ENCODE peak calls at places on chromosomes 16 and 17, in four cellular contexts. One of them, this sample, is unnamed.

GRCh38 chr17:42122371-42123303 is at the start of gene HSPB9:
- DNase-seq in H1: peak
- DNase-seq in IMR-90: no peak
- DNase-seq in mesendoderm: peak
- DNase-seq in this sample: peak

GRCh38 chr16:57071840-57072541 is 20.4 kb upstream of the CPNE2 start:
- DNase-seq in H1: no peak
- DNase-seq in IMR-90: peak
- DNase-seq in mesendoderm: no peak
- DNase-seq in this sample: no peak

GRCh38 chr17:40500709-40501108 is 714 bp downstream of the TNS4 start:
- DNase-seq in H1: no peak
- DNase-seq in IMR-90: no peak
- DNase-seq in mesendoderm: no peak
- DNase-seq in this sample: no peak

GRCh38 chr16:85172465-85173071 is 60.3 kb upstream of the CIBAR2 start:
- DNase-seq in H1: no peak
- DNase-seq in IMR-90: peak
- DNase-seq in mesendoderm: peak
- DNase-seq in this sample: peak

GRCh38 chr16:22764662-22765302 is 49.2 kb upstream of the HS3ST2 start:
- DNase-seq in H1: no peak
- DNase-seq in IMR-90: no peak
- DNase-seq in mesendoderm: no peak
- DNase-seq in this sample: no peak

GRCh38 chr17:39264119-39264518 is 38.4 kb upstream of the STAC2 start:
- DNase-seq in H1: no peak
- DNase-seq in IMR-90: no peak
- DNase-seq in mesendoderm: no peak
- DNase-seq in this sample: no peak

GRCh38 chr17:40590742-40591141 is 25.5 kb upstream of the CCR7 start:
- DNase-seq in H1: no peak
- DNase-seq in IMR-90: no peak
- DNase-seq in mesendoderm: no peak
- DNase-seq in this sample: no peak

GRCh38 chr17:32936894-32937500 is 9.0 kb downstream of the TMEM98 start:
- DNase-seq in H1: peak
- DNase-seq in IMR-90: peak
- DNase-seq in mesendoderm: peak
- DNase-seq in this sample: peak

GRCh38 chr16:75282811-75283281 is 31.4 kb upstream of the BCAR1 start:
- DNase-seq in H1: no peak
- DNase-seq in IMR-90: peak
- DNase-seq in mesendoderm: peak
- DNase-seq in this sample: no peak

DNA sequence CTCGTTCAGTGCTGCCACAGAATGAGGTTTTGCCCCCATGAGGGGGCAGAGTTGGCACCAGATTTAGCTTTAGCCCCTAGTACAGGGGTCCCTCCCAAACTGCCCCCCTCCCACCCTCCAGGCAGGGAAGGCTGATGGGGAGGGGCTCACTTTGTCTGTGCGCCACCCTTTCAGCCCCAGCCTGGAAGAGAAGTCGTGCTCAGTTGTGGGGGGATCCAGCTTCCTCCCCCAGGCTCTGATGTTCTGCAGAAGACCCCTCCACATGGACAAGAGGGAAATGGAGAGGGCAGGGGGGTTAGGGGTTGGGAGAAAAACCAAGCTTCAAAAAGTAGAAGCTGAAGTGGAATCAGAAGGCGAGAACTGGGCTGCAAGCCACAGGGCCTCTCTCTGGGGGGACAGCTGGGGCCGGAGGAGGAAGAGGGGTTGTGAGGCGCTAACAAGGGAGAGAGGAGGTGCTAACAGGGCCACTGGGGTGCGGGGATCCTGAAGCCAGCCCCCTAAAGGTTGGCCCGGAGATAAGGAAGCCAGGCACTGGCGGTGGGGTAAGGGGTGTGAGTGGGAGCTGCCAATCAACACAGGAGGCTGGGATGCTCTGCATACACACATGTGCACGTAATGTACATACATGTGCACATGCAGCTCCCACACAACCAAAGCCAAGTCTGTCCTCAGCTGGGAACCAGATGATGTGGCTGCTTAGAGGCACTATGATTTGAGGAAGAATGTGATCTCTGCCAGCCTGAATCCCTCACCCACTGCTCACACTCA is 7.0 kb upstream of the TMEM92 start:
- DNase-seq in H1: no peak
- DNase-seq in IMR-90: peak
- DNase-seq in mesendoderm: no peak
- DNase-seq in this sample: no peak
- H3K18ac ChIP-seq in H1: no peak
- H3K18ac ChIP-seq in IMR-90: peak
- H3K18ac ChIP-seq in mesendoderm: no peak
- H3K18ac ChIP-seq in this sample: no peak

DNA sequence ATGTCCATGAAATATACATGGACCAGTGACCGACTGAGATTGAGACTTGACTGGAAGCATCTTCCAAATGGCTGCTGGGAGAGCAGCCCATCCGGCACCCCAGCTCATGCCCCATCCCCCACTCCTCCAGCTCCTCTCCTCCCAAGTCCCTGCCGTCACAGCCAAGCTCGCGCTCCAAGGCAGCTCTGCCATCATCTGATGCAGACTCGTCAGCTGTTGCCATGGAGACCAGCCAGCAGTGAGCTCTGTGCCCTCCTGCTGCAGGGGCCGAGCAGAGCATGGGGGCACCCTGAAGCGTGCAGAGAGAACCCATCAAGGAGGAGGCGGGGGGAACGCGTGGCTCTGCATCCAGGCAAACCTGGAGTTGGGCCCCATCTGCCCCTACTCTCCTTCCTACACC is 74.5 kb upstream of the TNRC6C start:
- DNase-seq in H1: no peak
- DNase-seq in IMR-90: peak
- DNase-seq in mesendoderm: peak
- DNase-seq in this sample: peak
- H2BK15ac ChIP-seq in H1: peak
- H2BK15ac ChIP-seq in IMR-90: no peak
- H2BK15ac ChIP-seq in mesendoderm: no peak
- H2BK15ac ChIP-seq in this sample: no peak

DNA sequence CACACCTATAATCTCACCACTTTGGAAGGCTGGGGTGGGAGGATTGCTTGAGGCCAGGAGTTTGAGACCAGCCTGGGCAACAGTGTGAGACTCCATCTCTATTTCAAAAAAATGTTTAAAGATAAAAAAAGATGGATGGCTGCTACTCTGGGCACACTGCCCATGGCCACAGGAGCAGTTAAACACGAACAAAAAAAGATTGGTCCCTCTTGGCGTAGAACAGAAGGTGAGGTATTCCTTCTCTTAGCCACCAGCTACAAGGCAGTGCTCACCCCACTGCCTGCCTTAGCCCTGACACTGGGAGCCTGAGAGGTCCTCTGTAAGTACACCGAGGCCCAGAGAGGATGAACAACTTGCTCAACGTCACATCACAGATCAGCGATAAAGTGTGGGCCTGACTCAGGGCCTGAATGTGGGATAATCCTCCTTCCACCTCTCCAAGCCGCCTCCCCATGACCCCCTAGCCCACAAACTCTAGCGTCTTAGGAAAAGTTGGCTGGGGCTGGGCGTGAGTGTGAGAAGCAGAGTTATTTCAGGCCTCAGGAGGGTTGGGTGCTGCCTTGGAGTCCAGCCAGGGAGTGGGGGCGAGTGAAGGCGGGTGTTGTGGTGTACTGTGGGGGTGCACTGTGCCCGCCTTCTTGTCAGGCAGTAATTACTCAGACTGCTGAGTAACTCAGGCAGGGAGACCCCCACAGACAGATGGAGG is 2.3 kb upstream of the DPH1 start:
- DNase-seq in H1: no peak
- DNase-seq in IMR-90: no peak
- DNase-seq in mesendoderm: no peak
- DNase-seq in this sample: no peak
- H4K5ac ChIP-seq in H1: no peak
- H4K5ac ChIP-seq in IMR-90: no peak
- H4K5ac ChIP-seq in mesendoderm: no peak
- H4K5ac ChIP-seq in this sample: no peak

DNA sequence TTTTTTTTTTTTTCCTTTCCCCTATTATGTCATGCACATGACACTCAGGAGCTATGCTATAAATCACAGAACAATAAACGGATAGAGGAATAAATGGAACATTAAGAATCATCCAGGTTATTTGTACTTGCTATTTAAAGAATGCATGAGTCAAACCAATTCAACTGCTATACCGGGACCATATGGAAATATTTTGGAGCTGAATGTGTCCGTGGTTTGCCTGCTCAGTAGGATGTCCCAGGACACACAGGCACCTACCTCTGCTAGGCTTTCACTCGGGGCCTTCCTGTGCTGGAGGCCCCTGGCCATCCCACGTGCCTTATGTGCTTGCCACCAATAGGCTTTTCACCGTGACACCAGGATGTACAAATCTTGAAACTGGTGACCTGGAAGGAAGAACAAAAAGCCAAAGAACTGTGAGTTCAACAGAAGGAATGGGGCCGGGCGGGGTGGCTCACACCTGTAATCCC is 15.3 kb upstream of the SEC14L1 start:
- DNase-seq in H1: no peak
- DNase-seq in IMR-90: peak
- DNase-seq in mesendoderm: no peak
- DNase-seq in this sample: no peak
- H3K18ac ChIP-seq in H1: no peak
- H3K18ac ChIP-seq in IMR-90: peak
- H3K18ac ChIP-seq in mesendoderm: no peak
- H3K18ac ChIP-seq in this sample: no peak

DNA sequence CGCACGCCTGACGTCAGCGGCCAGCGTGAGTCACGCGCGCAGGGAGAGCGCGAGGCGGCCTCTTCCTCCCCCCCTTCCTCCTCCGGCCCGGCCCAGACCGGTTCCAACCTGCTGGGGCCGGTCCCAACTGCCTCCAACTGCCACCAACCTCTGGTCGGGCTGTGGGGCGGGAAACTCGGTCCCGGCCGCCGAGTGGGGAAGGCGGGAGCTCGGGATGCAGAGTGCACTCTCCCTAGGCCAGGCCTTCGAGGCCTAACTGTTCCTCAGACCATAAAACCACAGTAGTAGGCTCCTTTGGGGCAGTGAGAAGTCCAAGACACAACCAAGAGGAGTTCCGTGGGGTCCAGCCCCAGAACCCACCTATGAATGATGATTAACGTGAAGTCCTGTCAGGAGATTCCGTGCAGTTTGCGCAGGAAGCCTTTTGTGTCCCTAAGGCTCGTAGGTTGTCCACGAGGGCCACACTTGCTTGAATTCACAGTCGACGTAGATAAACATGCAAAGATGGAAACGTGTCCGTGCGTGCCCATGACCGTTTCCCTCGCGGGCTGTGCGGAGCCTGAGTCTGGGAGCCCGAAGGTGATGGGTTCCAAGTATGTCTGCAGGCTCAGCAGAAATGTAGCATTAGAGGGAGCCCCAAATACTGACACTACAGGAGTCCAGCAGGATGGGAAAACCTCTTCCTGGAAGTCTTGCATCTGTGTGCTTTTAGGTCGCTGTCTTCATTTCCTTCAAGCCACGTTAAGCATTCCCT is 587 bp downstream of the UNK start:
- DNase-seq in H1: no peak
- DNase-seq in IMR-90: peak
- DNase-seq in mesendoderm: peak
- DNase-seq in this sample: no peak
- H2BK15ac ChIP-seq in H1: peak
- H2BK15ac ChIP-seq in IMR-90: peak
- H2BK15ac ChIP-seq in mesendoderm: no peak
- H2BK15ac ChIP-seq in this sample: no peak

GRCh38 chr17:45139533-45139920 is 4.0 kb downstream of the ACBD4 start:
- DNase-seq in H1: no peak
- DNase-seq in IMR-90: no peak
- DNase-seq in mesendoderm: no peak
- DNase-seq in this sample: no peak
- H4K5ac ChIP-seq in H1: no peak
- H4K5ac ChIP-seq in IMR-90: no peak
- H4K5ac ChIP-seq in mesendoderm: no peak
- H4K5ac ChIP-seq in this sample: no peak

GRCh38 chr17:54967621-54968258 is 714 bp downstream of the COX11 start:
- DNase-seq in H1: no peak
- DNase-seq in IMR-90: peak
- DNase-seq in mesendoderm: peak
- DNase-seq in this sample: no peak
- H3K18ac ChIP-seq in H1: peak
- H3K18ac ChIP-seq in IMR-90: no peak
- H3K18ac ChIP-seq in mesendoderm: peak
- H3K18ac ChIP-seq in this sample: no peak

GRCh38 chr17:67218385-67218950 is 26.5 kb downstream of the HELZ start:
- DNase-seq in H1: no peak
- DNase-seq in IMR-90: peak
- DNase-seq in mesendoderm: no peak
- DNase-seq in this sample: no peak

GRCh38 chr17:67216544-67217320 is 28.3 kb downstream of the HELZ start:
- DNase-seq in H1: no peak
- DNase-seq in IMR-90: no peak
- DNase-seq in mesendoderm: no peak
- DNase-seq in this sample: no peak

GRCh38 chr17:67212716-67213417 is 32.1 kb downstream of the HELZ start:
- DNase-seq in H1: no peak
- DNase-seq in IMR-90: peak
- DNase-seq in mesendoderm: no peak
- DNase-seq in this sample: no peak

GRCh38 chr17:67217446-67217845 is 27.6 kb downstream of the HELZ start:
- DNase-seq in H1: no peak
- DNase-seq in IMR-90: no peak
- DNase-seq in mesendoderm: peak
- DNase-seq in this sample: no peak

DNA sequence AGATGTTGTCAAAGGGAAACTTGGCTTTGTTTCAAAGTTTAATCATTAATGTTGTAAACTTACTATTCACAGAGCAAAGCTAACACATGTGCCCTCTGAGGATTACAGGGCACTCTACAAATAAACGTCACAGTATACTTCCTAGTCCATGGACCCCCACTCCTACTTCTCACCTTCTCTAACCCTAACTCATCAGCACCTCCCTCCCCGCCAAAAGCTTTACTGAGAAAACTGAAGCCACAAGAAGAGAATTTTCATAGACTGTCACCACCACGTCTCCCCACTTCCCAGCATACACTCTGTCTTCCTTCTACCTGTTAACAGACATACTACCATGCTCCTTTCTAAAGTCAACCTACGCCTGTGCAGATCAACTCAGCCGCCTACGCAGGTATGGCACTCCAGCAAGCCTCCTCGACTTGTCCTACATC is 29.0 kb downstream of the HELZ start:
- DNase-seq in H1: no peak
- DNase-seq in IMR-90: no peak
- DNase-seq in mesendoderm: no peak
- DNase-seq in this sample: no peak
- H2BK15ac ChIP-seq in H1: no peak
- H2BK15ac ChIP-seq in IMR-90: no peak
- H2BK15ac ChIP-seq in mesendoderm: no peak
- H2BK15ac ChIP-seq in this sample: no peak

GRCh38 chr17:44850612-44851011 is 2.9 kb downstream of the HIGD1B start:
- DNase-seq in H1: no peak
- DNase-seq in IMR-90: no peak
- DNase-seq in mesendoderm: no peak
- DNase-seq in this sample: no peak
- H4K5ac ChIP-seq in H1: no peak
- H4K5ac ChIP-seq in IMR-90: no peak
- H4K5ac ChIP-seq in mesendoderm: no peak
- H4K5ac ChIP-seq in this sample: no peak

GRCh38 chr16:81148277-81148676 is 52.1 kb upstream of the GCSH start:
- DNase-seq in H1: no peak
- DNase-seq in IMR-90: no peak
- DNase-seq in mesendoderm: no peak
- DNase-seq in this sample: no peak
- H3K18ac ChIP-seq in H1: no peak
- H3K18ac ChIP-seq in IMR-90: no peak
- H3K18ac ChIP-seq in mesendoderm: no peak
- H3K18ac ChIP-seq in this sample: no peak

This sample was measured in H9.